ENCODE peak calls at places on chromosome 7, in four cellular contexts. L is HL-60, P is K562, I is GM12878. A is an unnamed sample.

GRCh38 chr7:101823086-101823485 is 5.7 kb downstream of the CUX1 start:
- DNase-seq in L (no peak), P (no peak), I (no peak), A (no peak)

GRCh38 chr7:47586925-47587324 is 5.0 kb upstream of the TNS3 start:
- DNase-seq in I (no peak), P (no peak), L (no peak), A (no peak)

GRCh38 chr7:6170571-6171531 is 101.6 kb downstream of the CYTH3 start:
- DNase-seq in L (no peak), I (no peak), P (no peak), A (no peak)

GRCh38 chr7:139692723-139693122 is 85.1 kb downstream of the HIPK2 start:
- DNase-seq in P (no peak), L (no peak), I (no peak), A (no peak)

GRCh38 chr7:142451817-142452216 is 194.0 kb upstream of the PRSS58 start:
- DNase-seq in P (no peak), I (no peak), L (no peak), A (no peak)

GRCh38 chr7:71604818-71605414 is 473.0 kb downstream of the GALNT17 start:
- DNase-seq in I (no peak), L (no peak), P (no peak), A (no peak)

GRCh38 chr7:99011341-99011705 is 132.6 kb downstream of the SMURF1 start:
- DNase-seq in I (no peak), P (no peak), L (no peak), A (no peak)

GRCh38 chr7:19009936-19010280 is 107.5 kb downstream of the TWIST1 start:
- DNase-seq in I (no peak), L (no peak), P (no peak), A (no peak)

GRCh38 chr7:139648941-139649425 is 125.5 kb downstream of the CLEC2L start:
- DNase-seq in P (no peak), I (peak; percentile 69), L (no peak), A (peak; percentile 42)

GRCh38 chr7:94888542-94888941 is 18.9 kb upstream of the PPP1R9A start:
- DNase-seq in I (no peak), P (no peak), L (no peak), A (no peak)

GRCh38 chr7:29639887-29640600 is 76.4 kb downstream of the PRR15 start:
- DNase-seq in P (no peak), I (no peak), L (no peak), A (no peak)

GRCh38 chr7:37247881-37248280 is 200.8 kb downstream of the ELMO1 start:
- DNase-seq in P (no peak), I (no peak), L (peak; percentile 56), A (no peak)

GRCh38 chr7:148334959-148335577 is 255.5 kb upstream of the C7orf33 start:
- DNase-seq in L (no peak), I (no peak), P (no peak), A (no peak)

GRCh38 chr7:128867842-128868623 is 5.4 kb downstream of the ATP6V1F start:
- DNase-seq in L (no peak), P (no peak), I (no peak), A (no peak)

GRCh38 chr7:137287651-137288258 is 55.8 kb downstream of the PTN start:
- DNase-seq in L (no peak), P (no peak), I (no peak), A (no peak)

GRCh38 chr7:113015038-113015645 is 71.5 kb downstream of the GPR85 start:
- DNase-seq in L (no peak), I (no peak), P (peak; percentile 20), A (no peak)

GRCh38 chr7:75732016-75732521 is 6.7 kb downstream of the HIP1 start:
- DNase-seq in L (no peak), P (no peak), I (no peak), A (no peak)

GRCh38 chr7:153628825-153629224 is 423.4 kb upstream of the DPP6 start:
- DNase-seq in L (no peak), P (no peak), I (no peak), A (no peak)

GRCh38 chr7:40213856-40214255 is 79.1 kb downstream of the SUGCT start:
- DNase-seq in L (no peak), I (no peak), P (no peak), A (no peak)

GRCh38 chr7:112537822-112538221 is 57.0 kb downstream of the LSMEM1 start:
- DNase-seq in L (no peak), P (no peak), I (no peak), A (no peak)

GRCh38 chr7:91126762-91127161 is 137.5 kb upstream of the FZD1 start:
- DNase-seq in L (no peak), P (no peak), I (no peak), A (no peak)

GRCh38 chr7:151086802-151087246 is 549 bp downstream of the AGAP3 start:
- DNase-seq in L (no peak), P (no peak), I (no peak), A (no peak)

GRCh38 chr7:116354546-116355422 is 144.4 kb downstream of the TES start:
- DNase-seq in L (no peak), P (peak; percentile 27), I (no peak), A (no peak)

GRCh38 chr7:2803755-2804154 is 40.4 kb downstream of the GNA12 start:
- DNase-seq in L (no peak), I (no peak), P (no peak), A (no peak)

GRCh38 chr7:2806571-2806970 is 37.5 kb downstream of the GNA12 start:
- DNase-seq in P (no peak), I (no peak), L (no peak), A (no peak)

GRCh38 chr7:2804227-2804763 is 39.8 kb downstream of the GNA12 start:
- DNase-seq in L (no peak), P (peak; percentile 59), I (no peak), A (no peak)

GRCh38 chr7:2807455-2807845 is 36.7 kb downstream of the GNA12 start:
- DNase-seq in I (no peak), L (no peak), P (no peak), A (no peak)

DNA sequence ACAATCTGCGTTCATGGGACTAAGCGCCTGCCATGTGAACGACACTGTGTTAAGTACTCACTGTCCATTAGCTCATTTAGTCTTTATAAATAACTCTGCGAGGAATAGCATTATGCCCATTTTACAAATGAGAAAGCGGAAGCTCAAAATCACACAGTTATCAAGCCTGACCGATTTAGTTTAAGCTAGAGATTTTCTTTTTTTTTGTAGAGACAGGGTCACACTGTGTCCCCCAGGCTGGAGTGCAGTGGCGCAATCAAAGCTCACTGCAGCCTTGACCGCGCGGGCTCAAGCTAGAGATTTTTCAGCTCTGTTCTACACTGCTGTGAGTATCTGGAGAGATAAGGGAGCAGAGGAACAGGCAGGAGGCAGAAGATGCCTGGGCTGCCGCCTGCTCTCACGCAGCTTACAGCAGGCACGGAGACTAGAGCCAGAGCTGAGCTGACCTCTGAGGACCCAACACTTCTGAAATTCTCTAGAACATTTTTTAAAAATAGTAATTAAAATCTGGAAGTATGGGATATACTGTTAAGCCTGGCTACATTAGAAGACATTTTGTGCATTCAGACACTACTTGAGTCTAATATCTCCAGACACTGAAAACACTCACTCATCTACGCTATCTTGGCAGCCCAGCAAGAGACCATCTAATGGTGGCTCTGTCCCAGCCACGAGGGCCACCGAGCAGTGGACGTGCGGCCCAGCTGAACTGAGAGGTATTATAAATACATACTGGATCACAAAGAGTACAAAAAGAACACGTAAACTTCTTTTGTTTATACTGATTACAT is 38.7 kb downstream of the GNA12 start:
- DNase-seq in P (peak; percentile 68), I (no peak), L (no peak), A (no peak)
- TF ChIP-seq SPI1 in P (no peak), I (no peak), L (no peak), A (no peak)

GRCh38 chr7:130142654-130143333 is 62.4 kb downstream of the TMEM209 start:
- DNase-seq in I (no peak), P (no peak), L (no peak), A (no peak)

GRCh38 chr7:130140551-130141160 is 64.5 kb downstream of the TMEM209 start:
- DNase-seq in P (no peak), I (no peak), L (no peak), A (no peak)

GRCh38 chr7:130139193-130139950 is 65.8 kb downstream of the TMEM209 start:
- DNase-seq in I (no peak), L (no peak), P (no peak), A (no peak)

GRCh38 chr7:130141858-130142653 is 63.1 kb downstream of the TMEM209 start:
- DNase-seq in P (no peak), I (no peak), L (no peak), A (no peak)

DNA sequence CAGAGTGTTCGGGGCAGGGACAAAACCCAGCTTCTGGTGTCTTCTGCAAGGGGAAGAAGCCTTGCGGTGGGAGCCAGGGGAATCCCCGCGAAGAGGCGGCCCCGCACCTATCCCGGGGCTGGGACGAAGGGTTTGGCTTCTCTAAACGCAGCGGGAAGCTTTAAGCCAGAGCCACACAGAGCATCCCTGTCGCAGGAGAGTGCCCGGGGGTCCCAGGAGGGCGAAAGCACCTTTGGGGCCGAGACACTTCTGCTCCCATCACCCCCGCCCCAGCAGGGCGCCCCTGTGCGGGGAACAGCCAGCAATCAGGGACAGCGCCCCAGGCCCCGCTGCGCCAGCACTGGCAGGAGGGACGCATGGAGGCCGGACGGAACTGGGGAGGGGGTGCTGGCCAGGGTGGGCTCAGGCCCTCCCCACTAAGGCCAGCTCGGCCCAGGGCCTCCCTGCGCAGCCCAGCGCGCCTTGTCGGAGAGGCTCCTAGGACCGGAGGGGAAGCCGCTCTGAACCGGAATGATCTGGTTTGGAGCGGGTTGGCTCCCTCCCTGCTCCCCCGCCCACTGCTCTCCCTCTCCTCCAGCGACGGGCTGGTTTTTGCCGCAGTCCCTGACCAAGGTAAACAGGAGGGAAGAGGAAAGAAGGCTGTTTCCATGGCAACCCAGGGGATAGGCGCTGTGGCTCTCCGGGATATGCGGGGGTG is 63.9 kb downstream of the TMEM209 start:
- DNase-seq in P (peak; percentile 81), L (peak; percentile 38), I (no peak), A (peak; percentile 64)
- TF ChIP-seq POLR2AphosphoS5 in P (peak; percentile 23), L (no peak), I (peak; percentile 63), A (peak; percentile 32)

DNA sequence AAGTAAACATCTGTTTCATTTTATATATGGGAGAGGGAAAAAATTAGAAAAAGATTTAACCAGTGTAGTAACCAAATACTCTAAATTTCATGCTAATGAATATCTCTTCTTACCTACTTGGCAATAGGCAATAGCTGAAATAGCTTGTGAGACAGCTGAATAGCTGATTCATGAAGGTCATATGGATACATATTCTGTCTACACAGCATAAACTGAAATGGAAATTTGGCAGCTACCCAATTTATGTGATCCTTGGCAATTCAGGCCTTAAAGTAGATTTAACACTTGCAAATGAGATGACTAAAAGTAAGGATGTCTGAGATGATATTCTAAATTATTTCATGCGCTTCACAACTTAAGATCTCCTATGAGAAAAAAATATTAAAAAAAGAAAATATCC is 261.2 kb upstream of the SEMA3A start:
- DNase-seq in P (no peak), I (no peak), L (no peak), A (no peak)
- TF ChIP-seq SPI1 in P (no peak), I (no peak), L (no peak), A (no peak)

DNA sequence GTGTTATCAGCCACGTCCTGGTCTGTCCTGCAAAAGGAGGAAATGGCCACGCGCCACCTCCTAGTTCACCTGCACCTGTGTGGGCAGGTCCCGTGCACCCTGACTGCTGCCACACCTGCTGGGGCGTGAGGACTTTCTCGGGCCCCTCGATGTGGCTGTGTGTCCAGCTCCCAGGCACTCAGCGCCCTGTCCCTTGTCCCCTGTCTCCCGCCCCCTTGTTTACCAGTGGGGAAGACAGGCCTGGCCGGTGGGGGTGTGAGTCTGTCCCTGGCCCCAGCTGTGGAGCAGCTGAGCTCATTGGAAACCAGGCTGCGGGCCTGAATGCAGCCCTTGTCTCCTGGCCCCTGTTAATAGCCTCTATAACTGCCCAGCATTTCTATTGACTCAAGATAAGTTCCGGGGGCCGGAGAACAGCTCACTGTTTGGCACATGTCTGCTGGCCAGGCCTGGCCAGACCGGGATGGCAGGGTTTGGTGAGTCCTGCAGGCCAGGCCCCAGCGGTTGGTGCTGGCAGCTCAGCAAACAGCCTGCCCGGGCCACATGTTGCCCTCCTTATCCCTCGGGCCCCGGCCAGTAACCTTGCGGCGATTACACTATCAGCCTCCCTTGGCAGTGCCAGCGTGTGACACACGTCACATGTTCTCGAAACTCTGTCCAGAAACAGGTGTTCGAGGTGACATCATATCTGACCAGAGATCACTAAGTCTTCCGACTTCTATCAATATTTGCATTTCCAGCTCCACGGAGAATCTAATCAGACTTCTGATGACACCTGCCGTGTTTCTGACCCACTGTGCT is 52.1 kb downstream of the FOXL3 start:
- DNase-seq in I (no peak), P (no peak), L (no peak), A (no peak)
- TF ChIP-seq POLR2AphosphoS5 in I (no peak), P (no peak), L (no peak), A (no peak)

A was measured in GM12891.